ENCODE peak calls at places on chromosomes 6 and 20, in seven cellular contexts. One of them, this sample, is unnamed.

GRCh38 chr6:17872908-17873307 is 114.5 kb downstream of the KIF13A start:
- DNase-seq in NCI-H345: no peak
- DNase-seq in stimulated activated CD4-positive, alpha-beta T cell treated with anti-CD3 and anti-CD28 coated beads, Interleukin-1b, Interleukin-23, amount 100 ng/mL, for 24 hours: no peak
- DNase-seq in GM23248: no peak
- DNase-seq in hypothalamus: no peak
- DNase-seq in NCI-H460: no peak
- DNase-seq in HTR-8/SVneo: no peak
- DNase-seq in this sample: no peak

GRCh38 chr6:166433096-166433495 is 50.4 kb upstream of the MPC1 start:
- DNase-seq in NCI-H345: no peak
- DNase-seq in stimulated activated CD4-positive, alpha-beta T cell treated with anti-CD3 and anti-CD28 coated beads, Interleukin-1b, Interleukin-23, amount 100 ng/mL, for 24 hours: no peak
- DNase-seq in GM23248: no peak
- DNase-seq in hypothalamus: no peak
- DNase-seq in NCI-H460: no peak
- DNase-seq in HTR-8/SVneo: no peak
- DNase-seq in this sample: no peak

GRCh38 chr6:112780498-112781096 is 433.5 kb downstream of the RFPL4B start:
- DNase-seq in NCI-H345: peak
- DNase-seq in stimulated activated CD4-positive, alpha-beta T cell treated with anti-CD3 and anti-CD28 coated beads, Interleukin-1b, Interleukin-23, amount 100 ng/mL, for 24 hours: no peak
- DNase-seq in GM23248: peak
- DNase-seq in hypothalamus: peak
- DNase-seq in NCI-H460: peak
- DNase-seq in HTR-8/SVneo: peak
- DNase-seq in this sample: peak

GRCh38 chr6:110537208-110538123 is 61.1 kb upstream of the SLC22A16 start:
- DNase-seq in NCI-H345: no peak
- DNase-seq in stimulated activated CD4-positive, alpha-beta T cell treated with anti-CD3 and anti-CD28 coated beads, Interleukin-1b, Interleukin-23, amount 100 ng/mL, for 24 hours: no peak
- DNase-seq in GM23248: peak
- DNase-seq in hypothalamus: no peak
- DNase-seq in NCI-H460: peak
- DNase-seq in HTR-8/SVneo: peak
- DNase-seq in this sample: no peak

GRCh38 chr6:14016930-14017625 is 92.3 kb downstream of the RNF182 start:
- DNase-seq in NCI-H345: no peak
- DNase-seq in stimulated activated CD4-positive, alpha-beta T cell treated with anti-CD3 and anti-CD28 coated beads, Interleukin-1b, Interleukin-23, amount 100 ng/mL, for 24 hours: no peak
- DNase-seq in GM23248: peak
- DNase-seq in hypothalamus: no peak
- DNase-seq in NCI-H460: no peak
- DNase-seq in HTR-8/SVneo: no peak
- DNase-seq in this sample: no peak

GRCh38 chr6:112939543-112939942 is 592.4 kb downstream of the RFPL4B start:
- DNase-seq in NCI-H345: peak
- DNase-seq in stimulated activated CD4-positive, alpha-beta T cell treated with anti-CD3 and anti-CD28 coated beads, Interleukin-1b, Interleukin-23, amount 100 ng/mL, for 24 hours: no peak
- DNase-seq in GM23248: no peak
- DNase-seq in hypothalamus: no peak
- DNase-seq in NCI-H460: no peak
- DNase-seq in HTR-8/SVneo: no peak
- DNase-seq in this sample: no peak

GRCh38 chr6:148867851-148868250 is 121.0 kb downstream of the UST start:
- DNase-seq in NCI-H345: no peak
- DNase-seq in stimulated activated CD4-positive, alpha-beta T cell treated with anti-CD3 and anti-CD28 coated beads, Interleukin-1b, Interleukin-23, amount 100 ng/mL, for 24 hours: no peak
- DNase-seq in GM23248: peak
- DNase-seq in hypothalamus: no peak
- DNase-seq in NCI-H460: no peak
- DNase-seq in HTR-8/SVneo: no peak
- DNase-seq in this sample: no peak

GRCh38 chr6:35202066-35202546 is 11.7 kb upstream of the SCUBE3 start:
- DNase-seq in NCI-H345: no peak
- DNase-seq in stimulated activated CD4-positive, alpha-beta T cell treated with anti-CD3 and anti-CD28 coated beads, Interleukin-1b, Interleukin-23, amount 100 ng/mL, for 24 hours: no peak
- DNase-seq in GM23248: no peak
- DNase-seq in hypothalamus: no peak
- DNase-seq in NCI-H460: no peak
- DNase-seq in HTR-8/SVneo: no peak
- DNase-seq in this sample: no peak

GRCh38 chr6:70134542-70134941 is 168.3 kb downstream of the COL9A1 start:
- DNase-seq in NCI-H345: no peak
- DNase-seq in stimulated activated CD4-positive, alpha-beta T cell treated with anti-CD3 and anti-CD28 coated beads, Interleukin-1b, Interleukin-23, amount 100 ng/mL, for 24 hours: no peak
- DNase-seq in GM23248: no peak
- DNase-seq in hypothalamus: no peak
- DNase-seq in NCI-H460: no peak
- DNase-seq in HTR-8/SVneo: no peak
- DNase-seq in this sample: no peak

GRCh38 chr6:155583997-155584396 is 128.4 kb upstream of the NOX3 start:
- DNase-seq in NCI-H345: no peak
- DNase-seq in stimulated activated CD4-positive, alpha-beta T cell treated with anti-CD3 and anti-CD28 coated beads, Interleukin-1b, Interleukin-23, amount 100 ng/mL, for 24 hours: no peak
- DNase-seq in GM23248: no peak
- DNase-seq in hypothalamus: no peak
- DNase-seq in NCI-H460: no peak
- DNase-seq in HTR-8/SVneo: no peak
- DNase-seq in this sample: no peak

GRCh38 chr6:89368107-89368506 is 15.6 kb upstream of the UBE2J1 start:
- DNase-seq in NCI-H345: peak
- DNase-seq in stimulated activated CD4-positive, alpha-beta T cell treated with anti-CD3 and anti-CD28 coated beads, Interleukin-1b, Interleukin-23, amount 100 ng/mL, for 24 hours: peak
- DNase-seq in GM23248: peak
- DNase-seq in hypothalamus: peak
- DNase-seq in NCI-H460: peak
- DNase-seq in HTR-8/SVneo: no peak
- DNase-seq in this sample: peak

GRCh38 chr20:63687419-63688233 is 8.8 kb upstream of the TNFRSF6B start:
- DNase-seq in NCI-H345: no peak
- DNase-seq in stimulated activated CD4-positive, alpha-beta T cell treated with anti-CD3 and anti-CD28 coated beads, Interleukin-1b, Interleukin-23, amount 100 ng/mL, for 24 hours: no peak
- DNase-seq in GM23248: no peak
- DNase-seq in hypothalamus: no peak
- DNase-seq in NCI-H460: no peak
- DNase-seq in HTR-8/SVneo: no peak
- DNase-seq in this sample: no peak

GRCh38 chr6:46993846-46994245 is 48.3 kb downstream of the ADGRF1 start:
- DNase-seq in NCI-H345: no peak
- DNase-seq in stimulated activated CD4-positive, alpha-beta T cell treated with anti-CD3 and anti-CD28 coated beads, Interleukin-1b, Interleukin-23, amount 100 ng/mL, for 24 hours: no peak
- DNase-seq in GM23248: peak
- DNase-seq in hypothalamus: no peak
- DNase-seq in NCI-H460: no peak
- DNase-seq in HTR-8/SVneo: peak
- DNase-seq in this sample: no peak

GRCh38 chr6:107822154-107823046 is 1.7 kb downstream of the SCML4 start:
- DNase-seq in NCI-H345: no peak
- DNase-seq in stimulated activated CD4-positive, alpha-beta T cell treated with anti-CD3 and anti-CD28 coated beads, Interleukin-1b, Interleukin-23, amount 100 ng/mL, for 24 hours: no peak
- DNase-seq in GM23248: no peak
- DNase-seq in hypothalamus: no peak
- DNase-seq in NCI-H460: no peak
- DNase-seq in HTR-8/SVneo: no peak
- DNase-seq in this sample: no peak

GRCh38 chr6:18360188-18360587 is 27.0 kb upstream of the RNF144B start:
- DNase-seq in NCI-H345: no peak
- DNase-seq in stimulated activated CD4-positive, alpha-beta T cell treated with anti-CD3 and anti-CD28 coated beads, Interleukin-1b, Interleukin-23, amount 100 ng/mL, for 24 hours: no peak
- DNase-seq in GM23248: no peak
- DNase-seq in hypothalamus: no peak
- DNase-seq in NCI-H460: no peak
- DNase-seq in HTR-8/SVneo: no peak
- DNase-seq in this sample: no peak

GRCh38 chr6:21742238-21742660 is 148.7 kb downstream of the SOX4 start:
- DNase-seq in NCI-H345: no peak
- DNase-seq in stimulated activated CD4-positive, alpha-beta T cell treated with anti-CD3 and anti-CD28 coated beads, Interleukin-1b, Interleukin-23, amount 100 ng/mL, for 24 hours: no peak
- DNase-seq in GM23248: peak
- DNase-seq in hypothalamus: no peak
- DNase-seq in NCI-H460: peak
- DNase-seq in HTR-8/SVneo: no peak
- DNase-seq in this sample: no peak

GRCh38 chr6:40674170-40674569 is 87.0 kb upstream of the LRFN2 start:
- DNase-seq in NCI-H345: peak
- DNase-seq in stimulated activated CD4-positive, alpha-beta T cell treated with anti-CD3 and anti-CD28 coated beads, Interleukin-1b, Interleukin-23, amount 100 ng/mL, for 24 hours: no peak
- DNase-seq in GM23248: no peak
- DNase-seq in hypothalamus: no peak
- DNase-seq in NCI-H460: no peak
- DNase-seq in HTR-8/SVneo: no peak
- DNase-seq in this sample: no peak

GRCh38 chr20:4074877-4075455 is 59.6 kb upstream of the RNF24 start:
- DNase-seq in NCI-H345: no peak
- DNase-seq in stimulated activated CD4-positive, alpha-beta T cell treated with anti-CD3 and anti-CD28 coated beads, Interleukin-1b, Interleukin-23, amount 100 ng/mL, for 24 hours: no peak
- DNase-seq in GM23248: no peak
- DNase-seq in hypothalamus: no peak
- DNase-seq in NCI-H460: no peak
- DNase-seq in HTR-8/SVneo: no peak
- DNase-seq in this sample: peak

GRCh38 chr20:58245931-58246330 is 17.5 kb upstream of the ANKRD60 start:
- DNase-seq in NCI-H345: no peak
- DNase-seq in stimulated activated CD4-positive, alpha-beta T cell treated with anti-CD3 and anti-CD28 coated beads, Interleukin-1b, Interleukin-23, amount 100 ng/mL, for 24 hours: no peak
- DNase-seq in GM23248: no peak
- DNase-seq in hypothalamus: no peak
- DNase-seq in NCI-H460: no peak
- DNase-seq in HTR-8/SVneo: no peak
- DNase-seq in this sample: no peak

GRCh38 chr6:143457563-143458359 is 7.2 kb downstream of the PEX3 start:
- DNase-seq in NCI-H345: no peak
- DNase-seq in stimulated activated CD4-positive, alpha-beta T cell treated with anti-CD3 and anti-CD28 coated beads, Interleukin-1b, Interleukin-23, amount 100 ng/mL, for 24 hours: no peak
- DNase-seq in GM23248: peak
- DNase-seq in hypothalamus: no peak
- DNase-seq in NCI-H460: no peak
- DNase-seq in HTR-8/SVneo: peak
- DNase-seq in this sample: no peak

GRCh38 chr6:115830895-115831294 is 229.8 kb downstream of the FRK start:
- DNase-seq in NCI-H345: no peak
- DNase-seq in stimulated activated CD4-positive, alpha-beta T cell treated with anti-CD3 and anti-CD28 coated beads, Interleukin-1b, Interleukin-23, amount 100 ng/mL, for 24 hours: no peak
- DNase-seq in GM23248: no peak
- DNase-seq in hypothalamus: no peak
- DNase-seq in NCI-H460: no peak
- DNase-seq in HTR-8/SVneo: no peak
- DNase-seq in this sample: no peak

GRCh38 chr20:61789329-61789728 is 276.4 kb downstream of the TAF4 start:
- DNase-seq in NCI-H345: no peak
- DNase-seq in stimulated activated CD4-positive, alpha-beta T cell treated with anti-CD3 and anti-CD28 coated beads, Interleukin-1b, Interleukin-23, amount 100 ng/mL, for 24 hours: no peak
- DNase-seq in GM23248: no peak
- DNase-seq in hypothalamus: no peak
- DNase-seq in NCI-H460: no peak
- DNase-seq in HTR-8/SVneo: no peak
- DNase-seq in this sample: no peak

GRCh38 chr6:24927985-24928735 is 7.6 kb downstream of the RIPOR2 start:
- DNase-seq in NCI-H345: no peak
- DNase-seq in stimulated activated CD4-positive, alpha-beta T cell treated with anti-CD3 and anti-CD28 coated beads, Interleukin-1b, Interleukin-23, amount 100 ng/mL, for 24 hours: no peak
- DNase-seq in GM23248: peak
- DNase-seq in hypothalamus: no peak
- DNase-seq in NCI-H460: no peak
- DNase-seq in HTR-8/SVneo: no peak
- DNase-seq in this sample: no peak

GRCh38 chr20:25462166-25462565 is 54.7 kb downstream of the GINS1 start:
- DNase-seq in NCI-H345: no peak
- DNase-seq in stimulated activated CD4-positive, alpha-beta T cell treated with anti-CD3 and anti-CD28 coated beads, Interleukin-1b, Interleukin-23, amount 100 ng/mL, for 24 hours: no peak
- DNase-seq in GM23248: no peak
- DNase-seq in hypothalamus: no peak
- DNase-seq in NCI-H460: no peak
- DNase-seq in HTR-8/SVneo: no peak
- DNase-seq in this sample: no peak

GRCh38 chr6:128487746-128488145 is 32.7 kb downstream of the PTPRK start:
- DNase-seq in NCI-H345: no peak
- DNase-seq in stimulated activated CD4-positive, alpha-beta T cell treated with anti-CD3 and anti-CD28 coated beads, Interleukin-1b, Interleukin-23, amount 100 ng/mL, for 24 hours: no peak
- DNase-seq in GM23248: peak
- DNase-seq in hypothalamus: no peak
- DNase-seq in NCI-H460: no peak
- DNase-seq in HTR-8/SVneo: no peak
- DNase-seq in this sample: no peak

GRCh38 chr20:24968278-24968677 is 19.2 kb downstream of the CST7 start:
- DNase-seq in NCI-H345: peak
- DNase-seq in stimulated activated CD4-positive, alpha-beta T cell treated with anti-CD3 and anti-CD28 coated beads, Interleukin-1b, Interleukin-23, amount 100 ng/mL, for 24 hours: no peak
- DNase-seq in GM23248: no peak
- DNase-seq in hypothalamus: no peak
- DNase-seq in NCI-H460: no peak
- DNase-seq in HTR-8/SVneo: no peak
- DNase-seq in this sample: peak

GRCh38 chr6:106745824-106746610 is 116.6 kb downstream of the QRSL1 start:
- DNase-seq in NCI-H345: peak
- DNase-seq in stimulated activated CD4-positive, alpha-beta T cell treated with anti-CD3 and anti-CD28 coated beads, Interleukin-1b, Interleukin-23, amount 100 ng/mL, for 24 hours: no peak
- DNase-seq in GM23248: no peak
- DNase-seq in hypothalamus: no peak
- DNase-seq in NCI-H460: peak
- DNase-seq in HTR-8/SVneo: peak
- DNase-seq in this sample: no peak

GRCh38 chr6:49570474-49571079 is 20.1 kb downstream of the C6orf141 start:
- DNase-seq in NCI-H345: no peak
- DNase-seq in stimulated activated CD4-positive, alpha-beta T cell treated with anti-CD3 and anti-CD28 coated beads, Interleukin-1b, Interleukin-23, amount 100 ng/mL, for 24 hours: no peak
- DNase-seq in GM23248: peak
- DNase-seq in hypothalamus: no peak
- DNase-seq in NCI-H460: no peak
- DNase-seq in HTR-8/SVneo: no peak
- DNase-seq in this sample: no peak

GRCh38 chr20:8640461-8640860 is 428.4 kb upstream of the PLCB4 start:
- DNase-seq in NCI-H345: no peak
- DNase-seq in stimulated activated CD4-positive, alpha-beta T cell treated with anti-CD3 and anti-CD28 coated beads, Interleukin-1b, Interleukin-23, amount 100 ng/mL, for 24 hours: no peak
- DNase-seq in GM23248: no peak
- DNase-seq in hypothalamus: no peak
- DNase-seq in NCI-H460: no peak
- DNase-seq in HTR-8/SVneo: no peak
- DNase-seq in this sample: no peak

GRCh38 chr20:35490736-35491181 is 35.4 kb downstream of the CEP250 start:
- DNase-seq in NCI-H345: no peak
- DNase-seq in stimulated activated CD4-positive, alpha-beta T cell treated with anti-CD3 and anti-CD28 coated beads, Interleukin-1b, Interleukin-23, amount 100 ng/mL, for 24 hours: peak
- DNase-seq in GM23248: no peak
- DNase-seq in hypothalamus: no peak
- DNase-seq in NCI-H460: no peak
- DNase-seq in HTR-8/SVneo: no peak
- DNase-seq in this sample: no peak

GRCh38 chr20:19260412-19261090 is 48.1 kb downstream of the SLC24A3 start:
- DNase-seq in NCI-H345: no peak
- DNase-seq in stimulated activated CD4-positive, alpha-beta T cell treated with anti-CD3 and anti-CD28 coated beads, Interleukin-1b, Interleukin-23, amount 100 ng/mL, for 24 hours: no peak
- DNase-seq in GM23248: peak
- DNase-seq in hypothalamus: no peak
- DNase-seq in NCI-H460: no peak
- DNase-seq in HTR-8/SVneo: no peak
- DNase-seq in this sample: no peak

GRCh38 chr6:21612067-21612745 is 18.7 kb downstream of the SOX4 start:
- DNase-seq in NCI-H345: no peak
- DNase-seq in stimulated activated CD4-positive, alpha-beta T cell treated with anti-CD3 and anti-CD28 coated beads, Interleukin-1b, Interleukin-23, amount 100 ng/mL, for 24 hours: no peak
- DNase-seq in GM23248: no peak
- DNase-seq in hypothalamus: no peak
- DNase-seq in NCI-H460: no peak
- DNase-seq in HTR-8/SVneo: no peak
- DNase-seq in this sample: no peak

GRCh38 chr20:9498322-9498721 is 16.1 kb upstream of the LAMP5 start:
- DNase-seq in NCI-H345: no peak
- DNase-seq in stimulated activated CD4-positive, alpha-beta T cell treated with anti-CD3 and anti-CD28 coated beads, Interleukin-1b, Interleukin-23, amount 100 ng/mL, for 24 hours: no peak
- DNase-seq in GM23248: peak
- DNase-seq in hypothalamus: no peak
- DNase-seq in NCI-H460: no peak
- DNase-seq in HTR-8/SVneo: no peak
- DNase-seq in this sample: no peak

GRCh38 chr20:19277381-19277780 is 64.9 kb downstream of the SLC24A3 start:
- DNase-seq in NCI-H345: peak
- DNase-seq in stimulated activated CD4-positive, alpha-beta T cell treated with anti-CD3 and anti-CD28 coated beads, Interleukin-1b, Interleukin-23, amount 100 ng/mL, for 24 hours: no peak
- DNase-seq in GM23248: no peak
- DNase-seq in hypothalamus: no peak
- DNase-seq in NCI-H460: no peak
- DNase-seq in HTR-8/SVneo: no peak
- DNase-seq in this sample: no peak

GRCh38 chr6:81683928-81684327 is 68.6 kb downstream of the TENT5A start:
- DNase-seq in NCI-H345: no peak
- DNase-seq in stimulated activated CD4-positive, alpha-beta T cell treated with anti-CD3 and anti-CD28 coated beads, Interleukin-1b, Interleukin-23, amount 100 ng/mL, for 24 hours: no peak
- DNase-seq in GM23248: peak
- DNase-seq in hypothalamus: no peak
- DNase-seq in NCI-H460: peak
- DNase-seq in HTR-8/SVneo: no peak
- DNase-seq in this sample: no peak

GRCh38 chr20:41574802-41575389 is 43.3 kb downstream of the CHD6 start:
- DNase-seq in NCI-H345: no peak
- DNase-seq in stimulated activated CD4-positive, alpha-beta T cell treated with anti-CD3 and anti-CD28 coated beads, Interleukin-1b, Interleukin-23, amount 100 ng/mL, for 24 hours: no peak
- DNase-seq in GM23248: no peak
- DNase-seq in hypothalamus: no peak
- DNase-seq in NCI-H460: no peak
- DNase-seq in HTR-8/SVneo: no peak
- DNase-seq in this sample: no peak

GRCh38 chr6:135630789-135631376 is 133.3 kb upstream of the AHI1 start:
- DNase-seq in NCI-H345: no peak
- DNase-seq in stimulated activated CD4-positive, alpha-beta T cell treated with anti-CD3 and anti-CD28 coated beads, Interleukin-1b, Interleukin-23, amount 100 ng/mL, for 24 hours: no peak
- DNase-seq in GM23248: no peak
- DNase-seq in hypothalamus: no peak
- DNase-seq in NCI-H460: no peak
- DNase-seq in HTR-8/SVneo: no peak
- DNase-seq in this sample: no peak

GRCh38 chr20:40697466-40697987 is 8.5 kb upstream of the MAFB start:
- DNase-seq in NCI-H345: no peak
- DNase-seq in stimulated activated CD4-positive, alpha-beta T cell treated with anti-CD3 and anti-CD28 coated beads, Interleukin-1b, Interleukin-23, amount 100 ng/mL, for 24 hours: no peak
- DNase-seq in GM23248: no peak
- DNase-seq in hypothalamus: no peak
- DNase-seq in NCI-H460: no peak
- DNase-seq in HTR-8/SVneo: no peak
- DNase-seq in this sample: no peak

This sample was measured in sigmoid colon.